ENCODE peak calls at places on chromosomes 4 and X, in four cellular contexts. One of them, this sample, is unnamed.

GRCh38 chrX:68273887-68274286 is 159.4 kb downstream of the OPHN1 start:
- DNase-seq in H1: no peak
- DNase-seq in K562: peak
- DNase-seq in SK-N-SH: no peak
- DNase-seq in this sample: no peak

GRCh38 chr4:185305979-185306442 is 89.7 kb downstream of the LRP2BP start:
- DNase-seq in SK-N-SH: no peak
- DNase-seq in K562: no peak
- DNase-seq in H1: no peak
- DNase-seq in this sample: no peak

GRCh38 chr4:162506253-162506652 is 342.5 kb upstream of the FSTL5 start:
- DNase-seq in K562: no peak
- DNase-seq in SK-N-SH: no peak
- DNase-seq in H1: no peak
- DNase-seq in this sample: no peak

GRCh38 chr4:112516401-112517066 is 554 bp upstream of the NEUROG2 start:
- DNase-seq in K562: peak
- DNase-seq in H1: peak
- DNase-seq in SK-N-SH: peak
- DNase-seq in this sample: no peak

GRCh38 chr4:170388255-170388654 is 298.5 kb upstream of the AADAT start:
- DNase-seq in H1: no peak
- DNase-seq in K562: no peak
- DNase-seq in SK-N-SH: no peak
- DNase-seq in this sample: no peak

GRCh38 chr4:108192056-108192455 is 23.3 kb upstream of the LEF1 start:
- DNase-seq in SK-N-SH: no peak
- DNase-seq in K562: no peak
- DNase-seq in H1: no peak
- DNase-seq in this sample: no peak

GRCh38 chr4:155667538-155668511 is 1.2 kb downstream of the GUCY1A1 start:
- DNase-seq in K562: no peak
- DNase-seq in H1: peak
- DNase-seq in SK-N-SH: peak
- DNase-seq in this sample: no peak

GRCh38 chr4:89398146-89398545 is 90.5 kb upstream of the GPRIN3 start:
- DNase-seq in H1: no peak
- DNase-seq in SK-N-SH: no peak
- DNase-seq in K562: no peak
- DNase-seq in this sample: no peak

GRCh38 chrX:111411591-111412371 is at the start of gene DCX:
- DNase-seq in K562: no peak
- DNase-seq in H1: no peak
- DNase-seq in SK-N-SH: peak
- DNase-seq in this sample: no peak

GRCh38 chrX:45472968-45473367 is 272.3 kb upstream of the DIPK2B start:
- DNase-seq in K562: no peak
- DNase-seq in SK-N-SH: no peak
- DNase-seq in H1: no peak
- DNase-seq in this sample: no peak

GRCh38 chr4:41678086-41678485 is 70.4 kb downstream of the PHOX2B start:
- DNase-seq in SK-N-SH: no peak
- DNase-seq in K562: no peak
- DNase-seq in H1: no peak
- DNase-seq in this sample: no peak

GRCh38 chrX:15143825-15144121 is 126.1 kb downstream of the ASB9 start:
- DNase-seq in K562: no peak
- DNase-seq in SK-N-SH: no peak
- DNase-seq in H1: no peak
- DNase-seq in this sample: no peak

GRCh38 chr4:61783050-61783449 is 582.9 kb downstream of the ADGRL3 start:
- DNase-seq in H1: no peak
- DNase-seq in SK-N-SH: no peak
- DNase-seq in K562: no peak
- DNase-seq in this sample: no peak

GRCh38 chr4:7663075-7663541 is 228.4 kb upstream of the PSAPL1 start:
- DNase-seq in K562: no peak
- DNase-seq in SK-N-SH: no peak
- DNase-seq in H1: no peak
- DNase-seq in this sample: no peak

DNA sequence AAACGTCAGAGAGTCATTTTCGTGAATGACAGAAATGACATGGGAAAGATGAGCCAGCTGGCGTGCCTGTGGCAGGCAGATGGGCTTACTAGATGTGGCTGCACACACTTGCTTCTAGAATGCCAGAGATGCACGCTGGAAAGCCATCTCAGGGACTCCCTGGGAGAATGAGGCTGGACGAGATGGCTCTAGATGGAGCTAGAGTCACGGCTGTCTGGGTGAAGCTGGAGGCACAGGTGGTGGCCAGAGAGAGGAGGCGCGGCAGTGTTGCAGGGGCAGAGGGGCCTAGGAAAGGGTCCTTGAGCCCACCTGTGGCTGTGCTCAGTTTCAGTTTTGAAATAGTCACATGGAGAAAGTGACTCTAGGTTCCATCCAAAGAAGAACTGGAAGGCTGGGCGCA is 26.0 kb downstream of the TKTL1 start:
- DNase-seq in SK-N-SH: no peak
- DNase-seq in H1: no peak
- DNase-seq in K562: peak
- DNase-seq in this sample: no peak
- TF ChIP-seq GABPA in SK-N-SH: no peak
- TF ChIP-seq GABPA in H1: no peak
- TF ChIP-seq GABPA in K562: no peak
- TF ChIP-seq GABPA in this sample: no peak

GRCh38 chrX:455199-455598 is 68.5 kb upstream of the PPP2R3B start:
- DNase-seq in H1: no peak
- DNase-seq in SK-N-SH: no peak
- DNase-seq in K562: no peak
- DNase-seq in this sample: no peak

GRCh38 chrX:455673-456072 is 69.0 kb upstream of the PPP2R3B start:
- DNase-seq in K562: no peak
- DNase-seq in SK-N-SH: no peak
- DNase-seq in H1: no peak
- DNase-seq in this sample: no peak

GRCh38 chrX:458631-459061 is 71.9 kb upstream of the PPP2R3B start:
- DNase-seq in SK-N-SH: no peak
- DNase-seq in K562: no peak
- DNase-seq in H1: no peak
- DNase-seq in this sample: no peak

GRCh38 chrX:456146-456545 is 69.4 kb upstream of the PPP2R3B start:
- DNase-seq in H1: no peak
- DNase-seq in K562: no peak
- DNase-seq in SK-N-SH: no peak
- DNase-seq in this sample: no peak

GRCh38 chrX:456925-457768 is 70.4 kb upstream of the PPP2R3B start:
- DNase-seq in K562: no peak
- DNase-seq in SK-N-SH: no peak
- DNase-seq in H1: no peak
- DNase-seq in this sample: no peak
- H3K27ac ChIP-seq in K562: no peak
- H3K27ac ChIP-seq in SK-N-SH: no peak
- H3K27ac ChIP-seq in H1: no peak
- H3K27ac ChIP-seq in this sample: no peak

GRCh38 chrX:150688911-150689451 is 4.2 kb upstream of the MTMR1 start:
- DNase-seq in SK-N-SH: no peak
- DNase-seq in K562: no peak
- DNase-seq in H1: no peak
- DNase-seq in this sample: no peak

GRCh38 chrX:150693782-150694574 is 782 bp downstream of the MTMR1 start:
- DNase-seq in H1: peak
- DNase-seq in SK-N-SH: peak
- DNase-seq in K562: peak
- DNase-seq in this sample: peak

GRCh38 chrX:150692296-150692695 is 900 bp upstream of the MTMR1 start:
- DNase-seq in SK-N-SH: peak
- DNase-seq in H1: no peak
- DNase-seq in K562: no peak
- DNase-seq in this sample: no peak

GRCh38 chrX:150692837-150693781 is at the start of gene MTMR1:
- DNase-seq in SK-N-SH: peak
- DNase-seq in H1: no peak
- DNase-seq in K562: peak
- DNase-seq in this sample: no peak

DNA sequence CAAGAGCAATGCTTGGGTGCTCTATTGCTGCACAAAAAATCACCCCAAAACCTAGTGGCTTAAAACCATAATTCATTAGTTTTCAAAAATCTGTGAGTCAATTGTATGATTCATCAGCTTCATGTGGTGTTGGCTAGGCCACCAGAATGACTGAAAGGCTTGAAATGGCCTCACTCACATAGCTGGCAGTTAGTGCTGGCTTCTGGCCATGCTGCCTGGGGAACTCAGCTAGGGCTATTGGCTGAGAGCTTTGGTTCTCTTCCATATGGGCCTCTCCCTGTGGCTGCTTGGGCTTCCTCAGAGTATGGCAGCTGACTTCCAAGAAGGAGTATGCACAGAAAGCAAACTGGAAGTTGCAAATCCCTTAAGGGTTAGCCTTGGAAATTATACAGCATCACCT is 3.1 kb upstream of the MTMR1 start:
- DNase-seq in H1: no peak
- DNase-seq in SK-N-SH: no peak
- DNase-seq in K562: no peak
- DNase-seq in this sample: no peak
- TF ChIP-seq GABPA in H1: no peak
- TF ChIP-seq GABPA in SK-N-SH: no peak
- TF ChIP-seq GABPA in K562: no peak
- TF ChIP-seq GABPA in this sample: no peak

GRCh38 chr4:22730049-22730448 is 37.3 kb downstream of the GBA3 start:
- DNase-seq in H1: no peak
- DNase-seq in SK-N-SH: no peak
- DNase-seq in K562: no peak
- DNase-seq in this sample: no peak

GRCh38 chr4:22736912-22737311 is 44.2 kb downstream of the GBA3 start:
- DNase-seq in K562: no peak
- DNase-seq in H1: no peak
- DNase-seq in SK-N-SH: no peak
- DNase-seq in this sample: no peak

GRCh38 chr4:22733816-22734215 is 41.1 kb downstream of the GBA3 start:
- DNase-seq in SK-N-SH: no peak
- DNase-seq in K562: no peak
- DNase-seq in H1: no peak
- DNase-seq in this sample: no peak
- H3K27ac ChIP-seq in SK-N-SH: no peak
- H3K27ac ChIP-seq in K562: no peak
- H3K27ac ChIP-seq in H1: no peak
- H3K27ac ChIP-seq in this sample: no peak

GRCh38 chrX:132948648-132949260 is 9.7 kb downstream of the HS6ST2 start:
- DNase-seq in SK-N-SH: no peak
- DNase-seq in H1: no peak
- DNase-seq in K562: peak
- DNase-seq in this sample: no peak
- TF ChIP-seq GABPA in SK-N-SH: no peak
- TF ChIP-seq GABPA in H1: no peak
- TF ChIP-seq GABPA in K562: no peak
- TF ChIP-seq GABPA in this sample: no peak

GRCh38 chr4:106604319-106605051 is 235.9 kb upstream of the GIMD1 start:
- DNase-seq in H1: no peak
- DNase-seq in K562: no peak
- DNase-seq in SK-N-SH: no peak
- DNase-seq in this sample: no peak
- H3K27ac ChIP-seq in H1: no peak
- H3K27ac ChIP-seq in K562: no peak
- H3K27ac ChIP-seq in SK-N-SH: no peak
- H3K27ac ChIP-seq in this sample: no peak

DNA sequence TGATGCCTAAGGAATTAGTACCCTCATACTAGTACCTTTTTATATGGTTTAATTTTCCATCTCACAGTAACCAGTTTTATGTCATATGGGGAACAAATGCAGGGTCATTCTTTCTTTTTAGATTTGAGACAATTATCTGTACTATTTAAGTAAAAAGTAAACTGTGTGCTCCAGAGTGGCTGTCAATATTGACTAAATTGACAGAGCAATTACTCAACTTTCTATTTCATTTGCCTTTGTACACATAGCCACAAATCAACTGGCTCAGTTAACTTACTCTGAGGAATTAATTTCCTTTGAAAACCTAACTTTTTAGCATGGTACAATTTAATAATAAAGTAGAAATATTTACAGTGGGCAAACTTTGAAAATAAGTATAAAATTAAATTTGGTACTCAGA is 28.5 kb upstream of the TEX13C start:
- DNase-seq in SK-N-SH: no peak
- DNase-seq in H1: no peak
- DNase-seq in K562: no peak
- DNase-seq in this sample: no peak
- TF ChIP-seq GABPA in SK-N-SH: no peak
- TF ChIP-seq GABPA in H1: no peak
- TF ChIP-seq GABPA in K562: no peak
- TF ChIP-seq GABPA in this sample: no peak

GRCh38 chr4:100796333-100796732 is 278.5 kb upstream of the EMCN start:
- DNase-seq in H1: no peak
- DNase-seq in SK-N-SH: no peak
- DNase-seq in K562: no peak
- DNase-seq in this sample: no peak

GRCh38 chr4:100799767-100800539 is 282.1 kb upstream of the EMCN start:
- DNase-seq in SK-N-SH: no peak
- DNase-seq in K562: no peak
- DNase-seq in H1: no peak
- DNase-seq in this sample: no peak

GRCh38 chr4:100795581-100795980 is 277.8 kb upstream of the EMCN start:
- DNase-seq in H1: no peak
- DNase-seq in SK-N-SH: no peak
- DNase-seq in K562: no peak
- DNase-seq in this sample: no peak

GRCh38 chr4:100797356-100797755 is 279.5 kb upstream of the EMCN start:
- DNase-seq in SK-N-SH: no peak
- DNase-seq in H1: no peak
- DNase-seq in K562: no peak
- DNase-seq in this sample: no peak

GRCh38 chr4:100797791-100798190 is 280.0 kb upstream of the EMCN start:
- DNase-seq in SK-N-SH: no peak
- DNase-seq in H1: no peak
- DNase-seq in K562: no peak
- DNase-seq in this sample: no peak
- H3K27ac ChIP-seq in SK-N-SH: no peak
- H3K27ac ChIP-seq in H1: no peak
- H3K27ac ChIP-seq in K562: no peak
- H3K27ac ChIP-seq in this sample: no peak